ENCODE peak calls at places on chromosome 19, in five cellular contexts. N is heart left ventricle; L is naive thymus-derived CD4-positive, alpha-beta T cell; R is effector memory CD4-positive, alpha-beta T cell; E is neuronal stem cell. M is an unnamed sample.

GRCh38 chr19:10651821-10652220 is 2.3 kb upstream of the ILF3 start:
- DNase-seq in N (no peak), L (no peak), R (no peak), E (no peak), M (no peak)

GRCh38 chr19:3094638-3095374 is 644 bp downstream of the GNA11 start:
- DNase-seq in N (no peak), L (no peak), R (no peak), E (no peak), M (no peak)

GRCh38 chr19:46906221-46906620 is 45.4 kb downstream of the ARHGAP35 start:
- DNase-seq in N (no peak), L (no peak), R (no peak), E (no peak), M (no peak)

GRCh38 chr19:34393031-34393430 is 11.2 kb upstream of the PDCD2L start:
- DNase-seq in N (no peak), L (no peak), R (no peak), E (no peak), M (no peak)

GRCh38 chr19:35860818-35861639 is 4.3 kb downstream of the KIRREL2 start:
- DNase-seq in N (no peak), L (no peak), R (no peak), E (peak), M (peak)

GRCh38 chr19:27911122-27911898 is 1301.6 kb downstream of the UQCRFS1 start:
- DNase-seq in N (no peak), L (no peak), R (no peak), E (no peak), M (no peak)

GRCh38 chr19:2475018-2475701 is 767 bp upstream of the GADD45B start:
- DNase-seq in N (peak), L (peak), R (no peak), E (no peak), M (peak)

GRCh38 chr19:15291666-15292065 is 40.7 kb downstream of the BRD4 start:
- DNase-seq in N (no peak), L (no peak), R (no peak), E (no peak), M (no peak)

GRCh38 chr19:7132054-7132453 is 62.6 kb downstream of the ZNF557 start:
- DNase-seq in N (no peak), L (no peak), R (no peak), E (no peak), M (no peak)

GRCh38 chr19:35755550-35756371 is 1.1 kb downstream of the HSPB6 start:
- DNase-seq in N (peak), L (peak), R (peak), E (no peak), M (peak)

GRCh38 chr19:49340865-49341718 is 5.9 kb downstream of the CD37 start:
- DNase-seq in N (no peak), L (no peak), R (no peak), E (no peak), M (no peak)

GRCh38 chr19:29587518-29587986 is 18.5 kb upstream of the POP4 start:
- DNase-seq in N (no peak), L (no peak), R (peak), E (no peak), M (no peak)

GRCh38 chr19:10936661-10937084 is 8.1 kb downstream of the TIMM29 start:
- DNase-seq in N (no peak), L (peak), R (no peak), E (peak), M (peak)

GRCh38 chr19:2612619-2613249 is 89.8 kb downstream of the GNG7 start:
- DNase-seq in N (no peak), L (no peak), R (no peak), E (no peak), M (no peak)

GRCh38 chr19:14530005-14530348 is 583 bp downstream of the TECR start:
- DNase-seq in N (no peak), L (peak), R (no peak), E (no peak), M (no peak)

GRCh38 chr19:18507021-18507726 is 14.7 kb downstream of the ELL start:
- DNase-seq in N (peak), L (no peak), R (peak), E (no peak), M (peak)

GRCh38 chr19:38055655-38056521 is 148.9 kb downstream of the SIPA1L3 start:
- DNase-seq in N (no peak), L (no peak), R (no peak), E (no peak), M (no peak)

GRCh38 chr19:3186891-3187661 is 1.3 kb downstream of the NCLN start:
- DNase-seq in N (peak), L (no peak), R (no peak), E (no peak), M (no peak)

GRCh38 chr19:2327773-2328400 is 499 bp downstream of the LSM7 start:
- DNase-seq in N (no peak), L (peak), R (peak), E (peak), M (peak)

GRCh38 chr19:18469245-18470107 is 31.5 kb upstream of the ISYNA1 start:
- DNase-seq in N (peak), L (peak), R (peak), E (no peak), M (peak)

GRCh38 chr19:42032428-42032827 is 37.6 kb downstream of the GRIK5 start:
- DNase-seq in N (peak), L (no peak), R (no peak), E (no peak), M (no peak)

GRCh38 chr19:8811315-8812172 is 20.6 kb downstream of the ZNF558 start:
- DNase-seq in N (no peak), L (no peak), R (no peak), E (no peak), M (no peak)

GRCh38 chr19:32404213-32404938 is 1.2 kb upstream of the DPY19L3 start:
- DNase-seq in N (no peak), L (no peak), R (no peak), E (peak), M (no peak)

GRCh38 chr19:2166741-2167738 is 3.3 kb downstream of the DOT1L start:
- DNase-seq in N (peak), L (no peak), R (no peak), E (no peak), M (peak)

GRCh38 chr19:869245-870177 is 10.0 kb downstream of the CFD start:
- DNase-seq in N (peak), L (no peak), R (no peak), E (no peak), M (no peak)

GRCh38 chr19:868458-869244 is 9.2 kb downstream of the CFD start:
- DNase-seq in N (no peak), L (no peak), R (no peak), E (no peak), M (no peak)

GRCh38 chr19:870963-871401 is 11.5 kb downstream of the CFD start:
- DNase-seq in N (peak), L (no peak), R (no peak), E (no peak), M (no peak)

GRCh38 chr19:871446-872265 is 12.2 kb downstream of the CFD start:
- DNase-seq in N (no peak), L (no peak), R (no peak), E (no peak), M (no peak)

DNA sequence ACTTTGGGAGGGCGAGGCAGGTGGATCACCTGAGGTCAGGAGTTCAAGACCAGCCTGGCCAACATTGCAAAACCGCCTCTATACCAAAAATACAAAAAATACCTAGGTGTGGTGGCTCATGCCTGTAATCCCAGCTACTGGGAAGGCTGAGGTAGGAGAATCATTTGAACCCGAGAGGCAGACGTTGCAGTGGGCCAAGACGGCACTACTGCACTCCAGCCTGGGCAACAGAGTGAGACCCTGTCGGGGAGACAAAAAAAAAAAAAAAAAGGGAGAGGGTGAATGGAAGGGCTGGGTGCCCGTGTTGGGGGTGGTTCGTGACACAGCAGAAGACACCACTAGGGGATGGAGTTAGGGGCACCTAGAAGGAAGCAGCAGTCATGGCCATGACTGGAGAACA is 10.8 kb downstream of the CFD start:
- DNase-seq in N (no peak), L (no peak), R (no peak), E (no peak), M (no peak)
- H3K27ac ChIP-seq in N (no peak), L (no peak), R (no peak), E (no peak), M (peak)

DNA sequence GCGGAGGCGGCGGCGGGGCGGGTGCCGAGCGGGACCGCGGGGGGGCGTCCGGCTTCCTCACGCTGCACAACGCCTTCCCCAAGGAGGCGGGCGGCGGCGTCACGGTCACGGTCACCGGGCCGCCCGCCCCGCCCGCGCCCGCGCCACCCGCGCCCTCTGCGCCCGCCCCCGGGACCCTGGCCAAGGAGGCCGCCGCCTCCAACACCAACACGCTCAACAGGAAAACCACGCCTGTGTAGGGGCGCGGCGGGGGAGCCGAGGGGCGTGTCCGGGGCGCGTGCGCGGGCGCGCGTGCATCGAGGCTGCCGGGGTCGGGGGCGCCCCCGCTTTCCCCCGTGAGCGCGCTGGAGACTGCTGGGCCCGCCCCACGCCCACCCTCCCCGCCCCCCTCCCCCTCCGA is 8.8 kb upstream of the CACNG6 start:
- DNase-seq in N (peak), L (no peak), R (no peak), E (no peak), M (peak)
- H3K4me3 ChIP-seq in N (peak), L (no peak), R (no peak), E (no peak), M (peak)

GRCh38 chr19:44851427-44851826 is 5.3 kb downstream of the NECTIN2 start:
- DNase-seq in N (peak), L (no peak), R (no peak), E (no peak), M (no peak)
- H3K27ac ChIP-seq in N (no peak), L (no peak), R (no peak), E (no peak), M (peak)

GRCh38 chr19:12792853-12793289 is 1.6 kb downstream of the JUNB start:
- DNase-seq in N (no peak), L (no peak), R (no peak), E (no peak), M (no peak)

GRCh38 chr19:12793290-12794195 is 2.3 kb downstream of the JUNB start:
- DNase-seq in N (peak), L (peak), R (peak), E (peak), M (peak)

GRCh38 chr19:12794196-12794921 is 3.1 kb downstream of the JUNB start:
- DNase-seq in N (no peak), L (peak), R (no peak), E (no peak), M (no peak)

GRCh38 chr19:12796146-12797071 is 5.1 kb downstream of the JUNB start:
- DNase-seq in N (peak), L (peak), R (peak), E (peak), M (peak)

DNA sequence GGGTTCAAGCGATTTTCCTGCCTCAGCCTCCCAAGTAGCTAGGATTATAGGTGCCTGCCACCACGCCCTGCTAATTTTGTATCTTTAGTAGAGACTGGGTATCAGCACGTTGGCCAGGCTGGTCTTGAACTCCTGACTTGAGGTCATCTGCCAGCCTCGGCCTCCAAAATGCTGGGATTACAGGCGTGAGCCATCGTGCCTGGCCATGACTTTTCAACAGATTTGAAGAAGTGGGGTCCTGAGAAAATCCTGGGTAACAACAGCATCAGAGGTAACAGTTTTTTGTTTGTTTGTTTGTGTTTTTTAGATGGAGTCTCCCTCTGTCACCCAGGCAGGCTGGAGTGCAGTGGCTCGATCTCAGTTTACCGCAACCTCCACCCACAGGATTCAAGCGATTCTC is 3.6 kb downstream of the JUNB start:
- DNase-seq in N (no peak), L (no peak), R (no peak), E (no peak), M (no peak)
- H3K4me3 ChIP-seq in N (no peak), L (no peak), R (peak), E (no peak), M (no peak)

GRCh38 chr19:4717191-4717965 is 6.3 kb downstream of the DPP9 start:
- DNase-seq in N (no peak), L (no peak), R (no peak), E (no peak), M (no peak)

GRCh38 chr19:4714016-4714415 is 9.6 kb downstream of the DPP9 start:
- DNase-seq in N (no peak), L (no peak), R (no peak), E (no peak), M (no peak)

GRCh38 chr19:4713384-4713951 is 10.2 kb downstream of the DPP9 start:
- DNase-seq in N (peak), L (no peak), R (no peak), E (no peak), M (peak)

GRCh38 chr19:4717966-4718701 is 5.5 kb downstream of the DPP9 start:
- DNase-seq in N (no peak), L (no peak), R (no peak), E (no peak), M (no peak)

GRCh38 chr19:4715529-4716221 is 8.0 kb downstream of the DPP9 start:
- DNase-seq in N (peak), L (no peak), R (no peak), E (no peak), M (peak)
- H3K27ac ChIP-seq in N (no peak), L (no peak), R (no peak), E (no peak), M (peak)

GRCh38 chr19:19662344-19662743 is 1.1 kb downstream of the ATP13A1 start:
- DNase-seq in N (no peak), L (no peak), R (no peak), E (no peak), M (no peak)

GRCh38 chr19:19661675-19662251 is 1.7 kb downstream of the ATP13A1 start:
- DNase-seq in N (no peak), L (no peak), R (no peak), E (no peak), M (no peak)

GRCh38 chr19:19662866-19663291 is 597 bp downstream of the ATP13A1 start:
- DNase-seq in N (no peak), L (no peak), R (no peak), E (no peak), M (no peak)

GRCh38 chr19:19659646-19660245 is 3.7 kb downstream of the ATP13A1 start:
- DNase-seq in N (no peak), L (no peak), R (no peak), E (no peak), M (no peak)

GRCh38 chr19:19661141-19661674 is 2.3 kb downstream of the ATP13A1 start:
- DNase-seq in N (no peak), L (no peak), R (no peak), E (no peak), M (no peak)
- H3K4me3 ChIP-seq in N (no peak), L (no peak), R (no peak), E (peak), M (no peak)